ENCODE peak calls at places on chromosome X, in six cellular contexts. U is SK-N-SH; P is CD8-positive, alpha-beta memory T cell; T is heart left ventricle; B is lower lobe of right lung; V is HAP-1. Y is an unnamed sample. For H3K27me3, the result is how much of the 10 kb centered on the place peaks cover.

GRCh38 chrX:126770179-126770578 is 49.4 kb upstream of the PRR32 start:
- DNase-seq in U (peak), P (no peak), V (peak), B (no peak), T (no peak), Y (no peak)

GRCh38 chrX:21674430-21675186 is 16.5 kb upstream of the KLHL34 start:
- DNase-seq in U (no peak), V (no peak), T (no peak), P (no peak), B (no peak), Y (no peak)

GRCh38 chrX:93874554-93874953 is 200.5 kb downstream of the FAM133A start:
- DNase-seq in V (peak), U (peak), T (no peak), B (no peak), P (no peak), Y (peak)

GRCh38 chrX:136346506-136346905 is 45.7 kb downstream of the ADGRG4 start:
- DNase-seq in V (no peak), T (no peak), B (no peak), U (no peak), P (no peak), Y (no peak)

GRCh38 chrX:114976321-114976720 is 41.1 kb downstream of the IL13RA2 start:
- DNase-seq in P (no peak), T (no peak), V (no peak), U (no peak), B (no peak), Y (no peak)

GRCh38 chrX:39137363-39137954 is 336.2 kb downstream of the MID1IP1 start:
- DNase-seq in U (no peak), P (no peak), V (no peak), B (no peak), T (no peak), Y (no peak)

GRCh38 chrX:69069086-69069445 is 96.2 kb downstream of the PJA1 start:
- DNase-seq in T (no peak), U (no peak), P (no peak), B (no peak), V (no peak), Y (no peak)

GRCh38 chrX:84907324-84907946 is 96.2 kb upstream of the APOOL start:
- DNase-seq in U (peak), T (no peak), B (no peak), V (peak), P (no peak), Y (no peak)

GRCh38 chrX:46575991-46576392 is 2.4 kb downstream of the CHST7 start:
- DNase-seq in U (no peak), T (peak), V (no peak), P (no peak), B (no peak), Y (no peak)

GRCh38 chrX:40867352-40867751 is 132.0 kb upstream of the MED14 start:
- DNase-seq in B (no peak), U (no peak), V (no peak), P (no peak), T (no peak), Y (no peak)

GRCh38 chrX:9396930-9397329 is 67.9 kb upstream of the TBL1X start:
- DNase-seq in P (no peak), U (no peak), V (no peak), T (no peak), B (no peak), Y (no peak)

GRCh38 chrX:101744085-101744484 is 84.4 kb upstream of the ARMCX2 start:
- DNase-seq in P (no peak), B (no peak), V (no peak), T (no peak), U (no peak), Y (no peak)

GRCh38 chrX:136847874-136848273 is 32.7 kb downstream of the RBMX start:
- DNase-seq in B (no peak), P (no peak), T (no peak), U (no peak), V (no peak), Y (no peak)

GRCh38 chrX:107000013-107000515 is at the start of gene MORC4:
- DNase-seq in V (peak), B (peak), T (peak), P (peak), U (peak), Y (peak)

GRCh38 chrX:106995678-106996077 is 4.3 kb downstream of the MORC4 start:
- DNase-seq in B (no peak), P (no peak), T (no peak), V (no peak), U (no peak), Y (no peak)

GRCh38 chrX:106997611-106998010 is 2.4 kb downstream of the MORC4 start:
- DNase-seq in T (no peak), B (no peak), U (no peak), P (no peak), V (no peak), Y (no peak)

DNA sequence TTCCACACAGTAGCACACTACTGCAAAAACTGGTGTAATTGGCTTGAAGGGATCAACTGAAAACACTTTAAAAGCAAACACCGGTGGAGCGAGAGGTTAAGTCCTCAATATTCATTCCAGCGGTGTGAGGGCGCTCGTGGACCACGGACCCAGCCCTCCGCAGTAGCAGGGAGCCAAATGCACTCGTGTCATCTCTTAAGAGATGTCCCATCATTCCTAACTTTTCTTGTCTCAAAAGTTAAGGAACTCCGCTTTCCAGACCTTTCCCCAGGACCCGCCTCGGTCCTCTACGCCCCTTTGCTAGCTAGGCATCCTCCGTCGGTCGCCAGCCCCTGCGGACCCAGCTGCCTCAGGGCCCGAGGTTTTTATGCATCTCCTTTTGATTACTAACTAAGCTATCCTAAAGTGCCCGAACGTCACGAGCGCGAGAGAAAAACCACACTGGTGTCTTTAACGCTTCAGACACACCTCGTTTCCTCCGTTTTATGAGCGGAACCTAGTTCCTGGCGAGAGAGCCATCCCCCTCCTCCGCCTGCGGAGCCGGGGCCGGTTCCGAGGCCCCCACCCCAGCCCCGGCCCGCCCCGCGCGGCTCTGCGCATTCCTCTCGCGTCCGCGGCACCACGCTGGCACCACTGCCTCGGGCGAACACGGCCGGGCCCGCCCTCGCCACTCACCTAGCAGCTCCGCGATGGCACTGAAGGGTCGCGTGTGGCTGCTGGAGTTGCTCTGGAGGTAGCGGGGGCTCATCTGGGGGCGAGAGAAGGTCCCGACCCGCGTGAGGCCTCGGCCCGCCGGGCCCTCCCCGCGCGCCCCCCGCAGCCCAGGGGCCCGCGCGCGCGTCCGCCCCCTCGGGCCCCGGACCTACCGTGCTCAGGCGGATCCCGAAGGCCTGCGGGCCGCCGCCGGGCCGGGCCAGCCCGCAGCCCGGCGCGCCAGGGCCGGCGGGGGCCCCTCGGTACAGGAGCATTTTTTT is 723 bp downstream of the MORC4 start:
- DNase-seq in T (peak), B (peak), P (peak), V (peak), U (peak), Y (peak)
- H3K4me3 ChIP-seq in T (peak), B (peak), P (peak), V (peak), U (peak), Y (peak)

GRCh38 chrX:15915959-15916703 is 61.5 kb upstream of the AP1S2 start:
- DNase-seq in T (no peak), P (no peak), B (no peak), U (no peak), V (no peak), Y (no peak)
- H3K27me3 ChIP-seq in T (under half), P (under half), B (under half), U (under half), V (under half), Y (under half)

GRCh38 chrX:13716905-13717304 is 17.5 kb downstream of the TRAPPC2 start:
- DNase-seq in U (no peak), B (no peak), T (no peak), V (no peak), P (peak), Y (no peak)
- H3K4me3 ChIP-seq in U (no peak), B (no peak), T (no peak), V (no peak), P (no peak), Y (no peak)

GRCh38 chrX:138929905-138930304 is 218.4 kb upstream of the FGF13 start:
- DNase-seq in U (no peak), B (no peak), T (no peak), P (no peak), V (no peak), Y (no peak)

GRCh38 chrX:138925330-138925729 is 213.8 kb upstream of the FGF13 start:
- DNase-seq in U (no peak), T (no peak), P (no peak), V (no peak), B (no peak), Y (no peak)

GRCh38 chrX:138928737-138929459 is 217.4 kb upstream of the FGF13 start:
- DNase-seq in P (no peak), B (no peak), V (no peak), U (no peak), T (no peak), Y (no peak)

DNA sequence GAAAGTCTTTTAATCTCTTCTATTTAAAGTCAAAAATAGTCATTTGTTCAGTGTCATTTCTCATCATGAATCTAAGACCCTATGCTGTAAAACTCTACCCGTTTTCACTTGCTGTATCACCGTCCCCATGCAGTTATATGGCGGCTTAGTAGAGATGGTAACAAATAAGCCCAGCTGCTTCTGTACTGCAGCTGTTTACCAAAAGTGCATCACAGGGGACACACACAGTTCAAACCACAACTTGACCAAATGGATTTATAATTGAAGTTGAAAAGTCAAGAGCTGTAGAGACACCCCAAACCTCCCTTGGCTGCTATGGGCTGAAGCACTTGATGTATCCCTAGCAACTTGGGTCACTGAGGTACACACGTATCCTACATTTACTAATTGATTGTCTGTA is 219.0 kb upstream of the FGF13 start:
- DNase-seq in P (no peak), V (no peak), U (no peak), T (no peak), B (no peak), Y (no peak)
- H3K27me3 ChIP-seq in P (under half), V (under half), U (under half), T (under half), B (under half), Y (under half)

DNA sequence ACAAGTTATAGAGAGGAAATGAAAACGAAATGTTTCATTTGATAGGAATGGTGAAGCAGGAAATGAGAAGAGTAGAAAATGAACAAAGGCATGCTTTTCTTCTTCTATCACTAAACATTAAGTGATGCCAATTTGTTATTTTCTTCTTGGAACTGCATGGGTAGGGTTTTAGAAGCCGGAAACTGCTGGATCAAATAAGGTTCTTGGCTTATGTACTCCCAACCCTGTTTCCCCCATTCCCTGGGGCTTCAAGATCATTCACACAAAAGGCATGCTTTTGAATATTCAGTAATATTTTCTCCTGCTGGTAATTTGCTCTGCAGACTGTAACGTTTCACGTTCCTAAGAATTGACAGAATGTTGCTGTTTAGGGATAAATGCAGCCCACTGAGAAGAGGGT is 224.1 kb downstream of the NLGN4X start:
- DNase-seq in T (no peak), B (no peak), V (no peak), U (no peak), P (no peak), Y (no peak)
- H3K4me3 ChIP-seq in T (no peak), B (no peak), V (no peak), U (no peak), P (no peak), Y (no peak)

GRCh38 chrX:145817666-145818521 is at the start of gene SLITRK2:
- DNase-seq in T (no peak), U (no peak), V (peak), B (no peak), P (no peak), Y (no peak)
- H3K27me3 ChIP-seq in T (under half), U (under half), V (under half), B (under half), P (under half), Y (under half)

GRCh38 chrX:24693453-24694202 is at the start of gene POLA1:
- DNase-seq in T (peak), U (peak), B (peak), V (peak), P (peak), Y (peak)

GRCh38 chrX:24694825-24695224 is 1.1 kb downstream of the POLA1 start:
- DNase-seq in U (no peak), B (no peak), P (no peak), V (no peak), T (no peak), Y (no peak)

GRCh38 chrX:24696241-24696640 is 2.5 kb downstream of the POLA1 start:
- DNase-seq in T (no peak), B (no peak), V (no peak), P (no peak), U (no peak), Y (no peak)

DNA sequence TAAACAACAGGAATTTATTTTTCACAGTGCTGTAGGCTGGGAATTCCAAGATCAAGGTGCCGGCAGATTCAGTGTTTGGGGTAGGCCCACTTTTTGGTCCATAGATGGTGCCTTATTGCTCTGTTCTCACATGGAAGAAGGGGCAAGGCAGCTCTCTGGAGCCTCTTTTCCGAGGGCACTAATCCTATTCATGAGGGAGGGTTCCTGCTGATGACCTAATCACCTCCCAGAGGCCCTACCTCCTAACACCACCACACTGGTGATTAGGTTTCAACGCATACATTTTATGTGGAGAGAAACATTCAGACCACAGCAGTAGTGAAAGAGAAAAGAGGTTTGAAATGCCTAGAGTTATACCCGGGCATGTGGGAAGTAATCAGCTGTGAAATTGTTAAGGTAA is 1.4 kb upstream of the POLA1 start:
- DNase-seq in V (no peak), T (no peak), B (no peak), U (no peak), P (no peak), Y (no peak)
- H3K4me3 ChIP-seq in V (no peak), T (no peak), B (no peak), U (no peak), P (no peak), Y (no peak)

DNA sequence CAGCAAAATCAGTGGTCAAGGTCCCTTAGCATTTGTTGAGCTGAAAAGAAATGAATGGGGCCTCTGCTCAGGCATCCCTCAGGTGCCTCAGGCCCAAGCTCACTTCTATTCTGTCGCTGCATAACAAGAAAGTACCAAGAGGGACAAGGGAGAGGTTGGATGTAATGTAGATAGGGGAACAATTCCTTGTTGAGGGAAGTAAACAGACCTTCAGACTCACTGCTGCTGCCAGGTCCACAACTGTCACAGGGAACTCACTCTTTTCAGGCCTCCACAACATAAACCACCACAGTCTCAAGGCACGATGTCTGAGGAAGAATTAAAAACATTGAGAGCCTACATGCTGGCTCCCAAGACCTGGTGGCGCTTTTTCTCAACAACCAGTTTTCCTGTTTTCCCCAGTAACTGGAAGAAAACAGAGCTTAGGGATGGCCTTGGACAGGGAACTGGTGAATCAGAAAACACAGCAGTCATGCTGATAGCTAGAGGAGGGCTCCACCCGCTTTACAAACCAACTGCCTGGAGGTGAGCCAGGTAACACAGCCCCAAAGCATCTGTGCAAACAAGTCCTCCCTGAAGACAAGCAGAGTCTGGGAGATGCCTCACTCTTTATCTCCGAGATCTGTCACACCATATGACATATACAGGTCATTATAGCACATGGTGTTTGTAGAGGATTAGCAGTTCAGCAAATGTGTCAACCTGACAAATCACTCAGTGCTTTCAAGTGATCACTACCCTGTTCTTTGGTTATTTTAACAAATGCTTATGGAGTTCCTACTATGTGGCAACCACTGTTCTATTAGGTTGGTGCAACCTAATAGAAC is 14.3 kb upstream of the AWAT1 start:
- DNase-seq in P (no peak), U (no peak), V (no peak), B (no peak), T (no peak), Y (no peak)
- H3K27me3 ChIP-seq in P (under half), U (under half), V (under half), B (under half), T (under half), Y (under half)

Y was measured in BE2C.